ENCODE peak calls at places on chromosome 22, in ten cellular contexts. I is H9, S is endothelial cell of umbilical vein, W is mammary epithelial cell, G is PC-3, Y is neuronal stem cell, B is IMR-90, N is neural progenitor cell, Q is fibroblast of lung, T is trophoblast cell. H is an unnamed sample.

GRCh38 chr22:43777204-43777671 is 34.9 kb downstream of the EFCAB6 start:
- DNase-seq in I (no peak), S (peak; percentile 19), W (peak; percentile 79), G (peak; percentile 87), Y (no peak), B (peak; percentile 91), N (no peak), Q (peak; percentile 47), T (peak; percentile 73), H (no peak)

GRCh38 chr22:26986051-26986881 is 328.9 kb downstream of the MIAT start:
- DNase-seq in I (no peak), S (no peak), W (no peak), G (no peak), Y (no peak), B (no peak), N (peak; percentile 44), Q (no peak), T (no peak), H (no peak)

GRCh38 chr22:48185656-48186055 is 1423.2 kb downstream of the TBC1D22A start:
- DNase-seq in I (peak; percentile 10), S (no peak), W (no peak), G (no peak), Y (no peak), B (no peak), N (no peak), Q (no peak), T (no peak), H (peak; percentile 53)

GRCh38 chr22:27113211-27114030 is 456.0 kb downstream of the MIAT start:
- DNase-seq in I (no peak), S (peak; percentile 86), W (peak; percentile 95), G (peak; percentile 70), Y (no peak), B (peak; percentile 97), N (no peak), Q (peak; percentile 82), T (no peak), H (no peak)

GRCh38 chr22:25564320-25564978 is at the start of gene GRK3:
- DNase-seq in I (peak; percentile 82), S (peak; percentile 37), W (peak; percentile 70), G (no peak), Y (peak; percentile 78), B (peak; percentile 27), N (peak; percentile 90), Q (peak; percentile 39), T (peak; percentile 59), H (peak; percentile 55)

GRCh38 chr22:21778705-21779363 is 43.2 kb upstream of the YPEL1 start:
- DNase-seq in I (no peak), S (no peak), W (peak; percentile 14), G (no peak), Y (no peak), B (peak; percentile 90), N (no peak), Q (peak; percentile 70), T (no peak), H (no peak)

GRCh38 chr22:24424001-24424900 is 3.1 kb upstream of the ADORA2A start:
- DNase-seq in I (no peak), S (no peak), W (no peak), G (no peak), Y (no peak), B (no peak), N (peak; percentile 67), Q (no peak), T (no peak), H (peak; percentile 77)

GRCh38 chr22:44088976-44089570 is 65.0 kb downstream of the PARVB start:
- DNase-seq in I (no peak), S (no peak), W (peak; percentile 78), G (no peak), Y (no peak), B (peak; percentile 22), N (no peak), Q (no peak), T (no peak), H (no peak)

GRCh38 chr22:36136988-36137387 is 23.6 kb downstream of the APOL3 start:
- DNase-seq in I (no peak), S (no peak), W (no peak), G (no peak), Y (no peak), B (peak; percentile 68), N (no peak), Q (peak; percentile 46), T (no peak), H (no peak)

GRCh38 chr22:36131907-36132306 is 28.6 kb downstream of the APOL3 start:
- DNase-seq in I (no peak), S (no peak), W (no peak), G (no peak), Y (no peak), B (no peak), N (no peak), Q (no peak), T (no peak), H (no peak)

GRCh38 chr22:36136475-36136874 is 24.1 kb downstream of the APOL3 start:
- DNase-seq in I (no peak), S (no peak), W (no peak), G (peak; percentile 41), Y (no peak), B (peak; percentile 80), N (no peak), Q (peak; percentile 64), T (no peak), H (no peak)

GRCh38 chr22:36134167-36134566 is 26.4 kb downstream of the APOL3 start:
- DNase-seq in I (no peak), S (no peak), W (no peak), G (no peak), Y (no peak), B (no peak), N (no peak), Q (no peak), T (no peak), H (no peak)

DNA sequence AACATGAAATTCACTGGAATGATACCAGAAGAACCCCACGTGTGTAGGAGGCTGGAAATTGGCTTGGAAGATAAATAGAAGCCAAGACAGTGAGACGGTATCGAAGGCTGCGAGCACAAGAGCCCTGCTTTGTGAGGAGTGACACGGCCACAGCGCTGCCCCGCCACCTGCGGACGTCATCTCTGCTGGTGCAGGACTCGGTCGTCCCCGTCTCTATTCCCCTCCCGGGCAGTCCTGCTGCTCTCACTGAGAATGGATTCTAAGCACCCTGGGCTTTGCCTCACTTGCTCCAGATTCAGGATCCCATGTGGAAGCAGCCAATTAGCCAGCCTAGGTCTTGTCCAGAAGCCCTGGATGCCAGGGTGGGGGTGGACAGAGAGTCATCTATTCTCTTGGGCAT is 25.2 kb downstream of the APOL3 start:
- DNase-seq in I (no peak), S (no peak), W (no peak), G (no peak), Y (no peak), B (no peak), N (no peak), Q (no peak), T (no peak), H (no peak)
- H3K4me2 ChIP-seq in I (no peak overlapping the region), S (no peak overlapping the region), W (no peak overlapping the region), G (no peak overlapping the region), Y (no peak overlapping the region), B (no peak overlapping the region), N (no peak overlapping the region), Q (no peak overlapping the region), T (no peak overlapping the region), H (no peak overlapping the region)

DNA sequence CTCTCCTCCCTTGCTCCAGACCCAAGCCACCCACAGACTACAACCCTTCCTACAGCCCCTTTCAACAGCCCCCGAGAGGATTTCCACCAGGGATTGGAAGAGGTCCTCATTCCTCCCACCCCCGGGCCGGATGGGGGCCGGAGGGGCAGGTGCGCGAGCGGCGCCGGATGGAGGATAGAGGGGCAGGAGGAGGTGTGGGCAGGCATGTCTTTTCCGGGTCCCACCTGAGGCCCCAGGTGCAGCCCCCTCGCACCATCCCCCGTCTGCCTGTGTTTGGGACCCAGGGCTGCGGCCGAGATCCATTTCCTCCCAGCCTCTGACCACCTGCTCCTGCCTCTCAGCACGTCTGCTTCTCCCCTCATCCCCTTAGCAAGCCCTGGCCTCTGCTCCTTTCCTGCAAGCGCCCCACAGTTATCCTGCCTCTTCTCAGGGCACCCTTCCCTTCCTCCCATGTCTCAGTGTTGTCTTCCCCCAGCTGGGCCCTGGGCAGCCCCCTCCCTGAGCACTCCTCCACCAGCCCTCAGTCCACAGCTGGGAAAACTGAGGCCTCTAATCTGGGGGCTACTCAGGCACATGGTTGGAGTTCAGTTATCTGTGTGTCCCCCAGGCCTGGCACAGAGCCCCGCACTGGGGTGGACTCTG is 19.3 kb upstream of the CBX7 start:
- DNase-seq in I (peak; percentile 72), S (no peak), W (no peak), G (no peak), Y (no peak), B (no peak), N (no peak), Q (no peak), T (no peak), H (no peak)
- H3K9ac ChIP-seq in I (peak overlapping the region; percentile 2), S (peak overlapping the region; percentile 26), W (no peak overlapping the region), G (no peak overlapping the region), Y (peak overlapping the region; percentile 21), B (no peak overlapping the region), N (no peak overlapping the region), Q (no peak overlapping the region), T (no peak overlapping the region), H (no peak overlapping the region)

DNA sequence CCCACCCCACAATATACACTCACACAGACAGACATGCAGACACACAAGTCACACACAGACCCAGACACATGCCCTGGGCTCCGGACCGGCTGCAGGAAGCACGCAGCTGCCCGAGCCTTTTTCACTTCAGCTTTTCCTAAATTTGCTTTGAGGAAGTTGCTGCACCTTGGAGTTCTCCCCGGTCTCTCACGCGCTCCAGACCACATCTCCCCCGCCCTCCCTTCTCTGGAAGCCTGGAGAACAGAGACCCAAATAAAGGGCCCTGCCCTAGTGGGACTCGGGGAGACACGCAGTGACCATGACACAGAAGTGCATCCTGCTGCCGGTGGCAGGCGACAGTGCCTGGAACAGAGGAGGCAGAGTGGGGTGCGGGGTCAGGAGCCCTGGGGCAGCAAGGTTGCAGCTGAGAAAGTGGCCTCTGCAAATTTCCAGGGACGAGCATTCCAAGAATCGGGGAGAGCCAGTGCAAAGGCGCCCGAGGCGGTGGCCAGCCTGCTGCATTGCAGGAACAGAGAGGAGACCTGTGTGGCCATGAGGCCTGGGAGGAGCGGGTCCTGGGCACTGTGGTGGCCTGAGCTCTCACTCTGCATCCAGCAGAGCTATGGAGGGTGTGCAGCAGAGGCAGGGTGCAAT is 19.1 kb downstream of the RPL3 start:
- DNase-seq in I (no peak), S (no peak), W (no peak), G (no peak), Y (no peak), B (no peak), N (no peak), Q (peak; percentile 20), T (peak; percentile 41), H (no peak)
- H2AFZ ChIP-seq in I (no peak overlapping the region), S (no peak overlapping the region), W (peak overlapping the region; percentile 46), G (peak overlapping the region; percentile 45), Y (peak overlapping the region; percentile 82), B (peak overlapping the region; percentile 67), N (peak overlapping the region; percentile 46), Q (no peak overlapping the region), T (peak overlapping the region; percentile 26), H (no peak overlapping the region)

DNA sequence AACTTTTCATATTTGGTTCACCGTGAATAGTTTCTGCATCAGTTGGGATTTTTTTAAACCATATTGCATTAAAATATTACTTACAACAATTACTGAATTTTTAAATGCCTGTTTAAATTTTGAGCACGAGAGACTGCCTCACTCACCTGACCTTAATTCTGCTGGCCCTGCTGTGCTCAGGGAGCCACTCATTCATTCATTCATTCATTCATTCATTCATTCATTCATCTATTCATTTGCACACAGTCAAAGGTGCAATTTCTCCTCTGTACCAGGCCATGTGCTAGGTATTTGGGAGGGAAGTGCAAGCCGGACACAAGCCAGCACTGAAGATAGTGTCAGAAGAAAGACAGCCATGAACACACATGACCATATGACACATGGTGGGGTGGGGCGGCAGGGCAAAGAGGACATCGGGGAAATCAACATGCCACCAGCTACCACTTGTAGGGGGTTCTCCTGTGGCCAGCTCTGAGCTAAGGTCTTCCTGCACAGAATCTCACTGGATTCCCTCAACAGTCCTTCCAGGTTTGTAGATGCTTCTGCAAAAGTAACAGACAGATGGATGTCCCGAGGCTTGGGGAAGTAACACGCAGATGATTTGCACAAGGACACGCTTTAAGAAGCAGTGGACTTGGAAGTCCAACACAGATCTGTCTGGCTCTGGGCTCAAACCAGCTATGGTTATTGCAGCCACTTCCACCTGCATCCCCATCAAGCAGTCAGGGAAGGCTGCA is 566 bp upstream of the CSF2RB start:
- DNase-seq in I (no peak), S (no peak), W (no peak), G (no peak), Y (no peak), B (no peak), N (no peak), Q (no peak), T (no peak), H (no peak)
- H3K4me2 ChIP-seq in I (no peak overlapping the region), S (peak overlapping the region; percentile 91), W (no peak overlapping the region), G (no peak overlapping the region), Y (no peak overlapping the region), B (no peak overlapping the region), N (no peak overlapping the region), Q (no peak overlapping the region), T (no peak overlapping the region), H (peak overlapping the region; percentile 66)

H was measured in Karpas-422.